ENCODE peak calls at places on chromosomes 7 and 10, in four cellular contexts. H, Y, D and P are unnamed samples.

GRCh38 chr7:132882714-132883428 is 199.0 kb downstream of the CHCHD3 start:
- DNase-seq in D (no peak), H (no peak), Y (peak), P (no peak)

GRCh38 chr7:36659638-36660341 is 64.5 kb downstream of the AOAH start:
- DNase-seq in D (no peak), Y (no peak), H (no peak), P (no peak)

GRCh38 chr10:109743141-109744120 is 179.9 kb downstream of the XPNPEP1 start:
- DNase-seq in D (no peak), H (no peak), Y (no peak), P (no peak)

GRCh38 chr7:125563964-125564529 is 634.4 kb upstream of the POT1 start:
- DNase-seq in Y (peak), D (no peak), H (peak), P (peak)

GRCh38 chr7:1672851-1673486 is 2.9 kb downstream of the ELFN1 start:
- DNase-seq in H (no peak), Y (no peak), D (no peak), P (no peak)

GRCh38 chr10:32271617-32272016 is 75.3 kb downstream of the EPC1 start:
- DNase-seq in H (no peak), D (no peak), Y (no peak), P (no peak)

GRCh38 chr10:133117688-133118071 is 30.0 kb downstream of the ADGRA1 start:
- DNase-seq in D (no peak), H (no peak), Y (no peak), P (no peak)

GRCh38 chr7:335358-336148 is 45.6 kb downstream of the FOXL3 start:
- DNase-seq in H (no peak), Y (no peak), D (no peak), P (no peak)

GRCh38 chr10:80163741-80164341 is 31.3 kb downstream of the PLAC9 start:
- DNase-seq in H (no peak), D (no peak), Y (no peak), P (no peak)

GRCh38 chr7:133386204-133386603 is 133.3 kb downstream of the EXOC4 start:
- DNase-seq in H (peak), D (peak), Y (no peak), P (peak)

GRCh38 chr10:69716711-69717560 is 84.8 kb upstream of the COL13A1 start:
- DNase-seq in Y (peak), H (peak), D (peak), P (peak)

GRCh38 chr7:28190077-28190476 is 9.5 kb upstream of the JAZF1 start:
- DNase-seq in H (no peak), D (no peak), Y (no peak), P (no peak)

GRCh38 chr10:49228677-49229076 is 40.5 kb upstream of the TMEM273 start:
- DNase-seq in D (no peak), Y (no peak), H (no peak), P (no peak)

GRCh38 chr7:1659696-1660095 is 10.4 kb upstream of the ELFN1 start:
- DNase-seq in Y (no peak), H (no peak), D (no peak), P (no peak)

GRCh38 chr10:58514102-58514472 is 1.4 kb downstream of the BICC1 start:
- DNase-seq in H (no peak), D (no peak), Y (no peak), P (no peak)

GRCh38 chr10:97540669-97541500 is 31.7 kb upstream of the ANKRD2 start:
- DNase-seq in D (no peak), Y (peak), H (peak), P (peak)

GRCh38 chr10:104648421-104648820 is 7.3 kb downstream of the SORCS3 start:
- DNase-seq in Y (no peak), H (no peak), D (no peak), P (no peak)

DNA sequence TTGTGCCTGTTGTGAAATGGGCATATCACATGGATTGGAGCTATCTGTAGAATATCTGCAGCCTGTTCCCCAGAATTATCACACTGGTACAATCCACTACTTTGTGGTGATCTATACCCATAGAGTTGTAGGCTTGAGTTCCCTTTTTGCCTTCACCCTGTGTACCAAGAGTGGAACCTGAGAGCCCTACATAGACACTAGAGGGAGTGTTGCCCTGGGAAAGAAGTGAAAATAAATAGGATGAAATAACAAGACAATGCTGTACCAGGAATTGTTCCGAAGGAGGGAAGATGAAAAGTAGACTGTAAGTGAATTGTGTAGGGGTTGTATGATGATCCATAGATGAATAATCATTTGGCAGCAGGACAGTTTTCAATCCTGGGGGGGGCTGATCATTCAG is 9.0 kb downstream of the SORCS3 start:
- DNase-seq in Y (no peak), H (peak), D (no peak), P (no peak)
- TF ChIP-seq CTCF in Y (no peak), H (peak), D (peak), P (no peak)

GRCh38 chr10:84348431-84348830 is 20.0 kb downstream of the CCSER2 start:
- DNase-seq in D (no peak), H (no peak), Y (no peak), P (no peak)
- TF ChIP-seq CREB1 in D (no peak), H (no peak), Y (no peak), P (no peak)

GRCh38 chr10:26269754-26270153 is 53.2 kb downstream of the GAD2 start:
- DNase-seq in Y (peak), H (peak), D (no peak), P (no peak)
- TF ChIP-seq CTCF in Y (peak), H (peak), D (peak), P (no peak)

GRCh38 chr10:42691361-42692120 is 53.2 kb upstream of the ZNF33B start:
- DNase-seq in D (no peak), H (peak), Y (no peak), P (no peak)
- TF ChIP-seq CREB1 in D (no peak), H (no peak), Y (no peak), P (no peak)

GRCh38 chr7:45897042-45897690 is 8.9 kb downstream of the IGFBP1 start:
- DNase-seq in H (no peak), Y (no peak), D (no peak), P (no peak)

GRCh38 chr7:45901566-45901965 is 13.3 kb downstream of the IGFBP1 start:
- DNase-seq in Y (no peak), H (no peak), D (no peak), P (no peak)

GRCh38 chr7:45898241-45898640 is 10.0 kb downstream of the IGFBP1 start:
- DNase-seq in D (no peak), H (no peak), Y (no peak), P (no peak)

GRCh38 chr7:45902820-45903219 is 14.5 kb downstream of the IGFBP1 start:
- DNase-seq in Y (no peak), H (no peak), D (no peak), P (no peak)
- TF ChIP-seq CTCF in Y (no peak), H (peak), D (no peak), P (no peak)